ENCODE peak calls at places on chromosome 2, in five cellular contexts. T is GM12865; A is lung microvascular endothelial cell; N is GM12892; S is activated T-cell treated with anti-CD3 and anti-CD28 coated beads, Interleukin-2, amount 50 U/mL, for 72 hours. H is an unnamed sample.

GRCh38 chr2:233385489-233386044 is 31.3 kb downstream of the DGKD start:
- DNase-seq in T (peak), A (no peak), N (peak), S (peak), H (no peak)

GRCh38 chr2:228048838-228049490 is 132.5 kb downstream of the SPHKAP start:
- DNase-seq in T (peak), A (peak), N (no peak), S (no peak), H (peak)

GRCh38 chr2:45661828-45662227 is 10.4 kb downstream of the PRKCE start:
- DNase-seq in T (no peak), A (no peak), N (no peak), S (no peak), H (no peak)

GRCh38 chr2:111055735-111056134 is 65.0 kb upstream of the BCL2L11 start:
- DNase-seq in T (no peak), A (no peak), N (no peak), S (no peak), H (no peak)

GRCh38 chr2:27903649-27904544 is 13.4 kb downstream of the BABAM2 start:
- DNase-seq in T (no peak), A (peak), N (no peak), S (peak), H (peak)

GRCh38 chr2:18500333-18500732 is 60.1 kb downstream of the RDH14 start:
- DNase-seq in T (no peak), A (no peak), N (no peak), S (no peak), H (no peak)

GRCh38 chr2:30679416-30680088 is 127.7 kb downstream of the CAPN13 start:
- DNase-seq in T (no peak), A (peak), N (no peak), S (no peak), H (no peak)

GRCh38 chr2:171341394-171341793 is 92.4 kb downstream of the METTL8 start:
- DNase-seq in T (no peak), A (no peak), N (no peak), S (no peak), H (no peak)

GRCh38 chr2:21452678-21453077 is 328.9 kb downstream of the TDRD15 start:
- DNase-seq in T (no peak), A (no peak), N (no peak), S (no peak), H (no peak)

GRCh38 chr2:234980476-234981187 is 28.8 kb downstream of the SH3BP4 start:
- DNase-seq in T (no peak), A (peak), N (no peak), S (no peak), H (peak)

GRCh38 chr2:109213646-109214417 is 84.8 kb downstream of the SH3RF3 start:
- DNase-seq in T (peak), A (peak), N (no peak), S (peak), H (peak)

GRCh38 chr2:86314125-86314524 is 23.3 kb downstream of the REEP1 start:
- DNase-seq in T (no peak), A (no peak), N (no peak), S (no peak), H (no peak)

GRCh38 chr2:225274751-225275150 is 124.8 kb upstream of the NYAP2 start:
- DNase-seq in T (peak), A (no peak), N (no peak), S (no peak), H (peak)

GRCh38 chr2:234091883-234092282 is 41.4 kb downstream of the SPP2 start:
- DNase-seq in T (no peak), A (no peak), N (no peak), S (no peak), H (no peak)

GRCh38 chr2:172735646-172736418 is at the start of gene RAPGEF4:
- DNase-seq in T (no peak), A (peak), N (peak), S (peak), H (no peak)

GRCh38 chr2:70516596-70516995 is 37.0 kb downstream of the TGFA start:
- DNase-seq in T (peak), A (peak), N (peak), S (peak), H (no peak)

GRCh38 chr2:44715671-44716077 is 225.8 kb upstream of the SIX3 start:
- DNase-seq in T (peak), A (peak), N (no peak), S (no peak), H (no peak)

GRCh38 chr2:86027913-86028762 is 77.5 kb downstream of the POLR1A start:
- DNase-seq in T (no peak), A (no peak), N (no peak), S (no peak), H (no peak)

GRCh38 chr2:85770786-85771409 is 17.1 kb downstream of the ATOH8 start:
- DNase-seq in T (no peak), A (no peak), N (no peak), S (no peak), H (no peak)

GRCh38 chr2:121244616-121245015 is 40.4 kb downstream of the TFCP2L1 start:
- DNase-seq in T (no peak), A (no peak), N (no peak), S (no peak), H (no peak)